ENCODE peak calls at places on chromosomes 4 and X, in four cellular contexts. I, U, B and Y are unnamed samples.

GRCh38 chr4:155509619-155510018 is 132.9 kb upstream of the MAP9 start:
- DNase-seq in U (no peak), B (no peak), I (no peak), Y (no peak)

GRCh38 chrX:104189862-104190261 is 23.6 kb downstream of the FAM199X start:
- DNase-seq in U (no peak), I (no peak), B (no peak), Y (no peak)

GRCh38 chr4:61619528-61619927 is 419.4 kb downstream of the ADGRL3 start:
- DNase-seq in I (no peak), U (no peak), B (no peak), Y (no peak)

GRCh38 chr4:8191136-8191747 is 7.8 kb upstream of the SH3TC1 start:
- DNase-seq in I (peak), U (peak), B (peak), Y (no peak)

GRCh38 chrX:154800508-154801207 is 4.6 kb downstream of the MPP1 start:
- DNase-seq in B (no peak), I (peak), U (no peak), Y (no peak)

GRCh38 chrX:106802388-106803275 is at the start of gene TBC1D8B:
- DNase-seq in I (peak), B (peak), U (peak), Y (peak)

GRCh38 chrX:11458175-11458574 is 165.0 kb downstream of the AMELX start:
- DNase-seq in I (no peak), U (no peak), B (no peak), Y (no peak)

GRCh38 chr4:31461425-31461824 is 741.3 kb downstream of the PCDH7 start:
- DNase-seq in B (no peak), I (no peak), U (peak), Y (no peak)

GRCh38 chr4:114690571-114690970 is 92.0 kb downstream of the UGT8 start:
- DNase-seq in B (no peak), U (no peak), I (no peak), Y (no peak)

GRCh38 chr4:38957239-38957815 is 74.9 kb downstream of the TMEM156 start:
- DNase-seq in B (no peak), I (no peak), U (no peak), Y (no peak)

GRCh38 chrX:83845397-83845796 is 15.5 kb upstream of the CYLC1 start:
- DNase-seq in B (peak), U (peak), I (peak), Y (no peak)

GRCh38 chr4:95835672-95836071 is 4.2 kb upstream of the PDHA2 start:
- DNase-seq in U (peak), I (no peak), B (peak), Y (no peak)

DNA sequence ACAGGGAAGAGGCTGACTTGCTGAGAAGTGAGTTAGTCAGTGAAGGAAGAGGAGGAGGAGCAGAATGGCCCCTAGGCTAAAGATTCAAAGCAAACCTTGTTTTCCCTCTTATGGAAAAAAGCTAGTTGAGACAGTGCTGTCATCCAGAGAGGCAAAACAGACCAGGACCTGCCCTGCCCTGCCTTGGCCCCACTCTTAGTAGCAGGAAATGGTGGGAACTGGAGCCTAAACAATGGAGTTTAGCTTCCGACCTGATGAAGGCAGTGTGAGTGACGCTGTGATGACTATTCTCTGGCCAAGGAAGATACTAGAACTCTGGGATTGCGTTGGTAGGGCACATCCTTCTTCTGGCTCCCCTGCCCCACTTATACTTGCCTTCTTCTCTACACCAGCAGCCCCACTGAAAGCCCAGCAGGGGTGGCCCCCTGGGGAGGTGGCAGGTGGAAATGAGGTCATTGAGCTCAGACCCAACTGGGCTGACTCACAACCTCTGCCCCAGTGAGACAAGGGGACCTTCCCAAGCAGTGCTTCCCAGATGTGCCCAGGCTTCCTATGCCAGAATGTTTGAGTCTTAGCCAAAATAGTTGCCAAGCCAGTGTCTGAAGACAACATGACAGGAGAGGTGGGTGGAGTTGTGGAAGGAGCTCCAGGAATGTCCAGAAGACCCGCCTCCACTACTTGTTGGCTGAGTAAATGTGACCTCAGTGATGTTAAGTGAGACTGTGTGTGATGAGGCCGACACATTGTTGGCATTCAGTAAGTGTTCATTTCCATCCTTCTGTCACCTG is 38.8 kb downstream of the MSN start:
- DNase-seq in U (no peak), I (no peak), B (peak), Y (no peak)
- TF ChIP-seq FOSL1 in U (no peak), I (no peak), B (no peak), Y (no peak)

DNA sequence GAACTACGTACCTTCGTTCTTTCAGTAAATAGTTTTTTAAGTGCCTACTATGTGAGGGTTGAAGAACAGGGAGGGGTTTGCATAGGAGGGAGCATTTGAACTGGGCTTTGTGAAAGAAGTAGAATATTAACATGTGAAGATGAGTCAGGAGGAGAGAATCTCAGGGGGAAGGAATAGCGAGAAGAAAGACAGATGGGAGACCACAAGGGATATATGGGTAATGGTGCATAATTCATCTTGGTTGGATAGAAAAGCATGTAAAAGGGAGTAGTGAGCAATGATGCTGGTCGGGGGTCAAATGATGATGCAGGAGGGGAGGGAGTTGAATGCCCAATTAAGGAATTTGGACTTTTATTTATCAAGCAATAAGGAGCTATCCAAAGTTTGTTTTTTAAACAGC is 52.7 kb downstream of the TMEM164 start:
- DNase-seq in U (no peak), B (no peak), I (no peak), Y (no peak)
- TF ChIP-seq FOSL1 in U (no peak), B (no peak), I (no peak), Y (no peak)

DNA sequence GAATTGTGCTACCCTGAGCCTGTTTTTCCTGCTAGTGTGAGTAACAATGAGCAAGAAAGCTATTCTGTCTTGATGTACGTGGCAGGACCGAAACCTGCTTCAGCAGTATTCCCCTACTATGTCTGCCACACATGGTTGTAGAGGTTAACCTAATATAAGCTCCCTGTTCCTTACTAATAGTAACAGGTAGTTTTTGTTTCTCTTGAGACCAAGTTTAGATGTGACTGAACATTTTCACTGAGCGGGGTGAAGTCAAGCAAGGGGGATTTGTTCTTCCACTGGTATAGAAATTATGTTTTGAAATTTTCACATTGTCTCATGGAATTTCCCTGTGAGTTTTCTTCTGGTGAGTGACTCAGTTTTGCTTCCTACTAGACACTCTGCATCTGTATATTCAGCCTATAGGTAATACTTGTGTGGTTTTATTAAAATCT is 37.3 kb downstream of the RRAGB start:
- DNase-seq in U (no peak), B (no peak), I (no peak), Y (no peak)
- TF ChIP-seq FOSL1 in U (no peak), B (no peak), I (no peak), Y (no peak)

GRCh38 chr4:36241771-36242170 is 2.5 kb downstream of the ARAP2 start:
- DNase-seq in B (no peak), I (no peak), U (no peak), Y (no peak)

GRCh38 chr4:36243355-36244256 is 708 bp downstream of the ARAP2 start:
- DNase-seq in I (no peak), B (no peak), U (no peak), Y (peak)

GRCh38 chr4:36237366-36238353 is 6.7 kb downstream of the ARAP2 start:
- DNase-seq in U (no peak), B (no peak), I (no peak), Y (no peak)

GRCh38 chr4:36244257-36245084 is at the start of gene ARAP2:
- DNase-seq in U (peak), I (no peak), B (peak), Y (peak)

GRCh38 chr4:36242629-36243354 is 1.5 kb downstream of the ARAP2 start:
- DNase-seq in I (no peak), B (no peak), U (no peak), Y (no peak)
- TF ChIP-seq FOSL1 in I (no peak), B (no peak), U (peak), Y (no peak)

GRCh38 chr4:4838602-4839470 is 20.6 kb upstream of the MSX1 start:
- DNase-seq in I (peak), U (no peak), B (no peak), Y (no peak)
- TF ChIP-seq FOSL1 in I (no peak), U (no peak), B (no peak), Y (no peak)

GRCh38 chr4:47914219-47914925 is at the start of gene NFXL1:
- DNase-seq in B (peak), U (peak), I (peak), Y (peak)

GRCh38 chr4:47914926-47915237 is 499 bp upstream of the NFXL1 start:
- DNase-seq in B (no peak), I (no peak), U (no peak), Y (no peak)

GRCh38 chr4:47913328-47913727 is 1.1 kb downstream of the NFXL1 start:
- DNase-seq in B (no peak), I (peak), U (no peak), Y (no peak)

GRCh38 chr4:47915378-47915777 is 995 bp upstream of the NFXL1 start:
- DNase-seq in I (no peak), U (no peak), B (no peak), Y (no peak)

GRCh38 chr4:47913858-47914218 is 545 bp downstream of the NFXL1 start:
- DNase-seq in U (no peak), I (peak), B (peak), Y (peak)
- TF ChIP-seq FOSL1 in U (no peak), I (no peak), B (no peak), Y (no peak)

DNA sequence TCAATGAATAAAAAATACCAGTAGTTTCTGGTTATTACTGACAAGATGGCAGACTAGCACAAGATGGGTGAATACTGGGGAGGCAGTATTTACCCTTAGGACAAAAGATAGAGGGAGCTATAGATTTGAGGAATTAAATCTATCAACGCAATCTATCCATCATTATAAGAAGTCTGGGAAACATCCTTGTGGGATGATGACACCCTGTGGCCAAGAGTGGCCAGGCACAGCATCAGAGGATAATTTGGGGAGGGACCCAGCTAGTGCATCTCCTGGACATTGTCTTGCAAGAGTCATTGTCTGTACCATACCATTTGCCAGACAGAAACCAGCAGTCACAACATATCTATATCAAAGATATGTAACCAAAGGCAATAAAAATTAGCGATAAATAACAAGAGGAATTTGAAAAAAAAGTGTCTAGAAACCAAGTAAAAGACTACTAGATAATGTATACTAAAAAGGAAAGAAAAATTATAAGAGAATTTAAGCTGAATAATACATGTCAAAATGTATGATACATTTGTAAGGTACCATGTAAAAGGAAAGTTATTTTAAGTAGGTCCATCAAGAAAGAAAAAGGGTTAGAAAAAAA is 22.9 kb downstream of the KCTD8 start:
- DNase-seq in U (no peak), I (no peak), B (no peak), Y (no peak)
- TF ChIP-seq FOSL1 in U (no peak), I (no peak), B (no peak), Y (no peak)

DNA sequence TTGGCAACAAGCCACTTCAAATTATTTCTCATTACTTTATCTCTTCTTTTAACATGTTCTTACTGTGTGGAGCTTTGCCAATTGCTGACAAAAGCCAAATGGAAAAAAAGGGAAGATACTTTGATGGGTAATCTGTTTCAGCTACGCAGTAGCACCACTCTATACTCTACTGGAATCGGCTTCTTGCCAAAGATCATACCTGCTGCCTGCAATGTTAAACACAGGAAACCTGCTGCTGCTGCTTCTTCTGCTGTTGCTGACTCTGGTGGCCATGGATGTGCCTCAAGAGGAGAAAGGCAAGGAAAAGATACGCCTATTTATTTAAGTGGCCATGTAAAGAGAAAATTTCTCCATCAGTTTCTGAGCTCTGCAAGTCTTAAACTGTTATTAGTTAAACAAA is 1757.3 kb downstream of the ARAP2 start:
- DNase-seq in U (no peak), B (no peak), I (no peak), Y (no peak)
- TF ChIP-seq FOSL1 in U (no peak), B (no peak), I (no peak), Y (no peak)